ENCODE peak calls at places on chromosomes 13 and 19, in seven cellular contexts. W is stimulated activated naive CD4-positive, alpha-beta T cell; A is BJ; O is NCI-H1105; L is cardiac fibroblast; T is NCI-H524; N is frontal cortex. X is an unnamed sample.

GRCh38 chr19:3978145-3978544 is 7.1 kb downstream of the EEF2 start:
- DNase-seq in W (no peak), A (no peak), O (no peak), L (no peak), T (no peak), N (no peak), X (no peak)

GRCh38 chr13:41942462-41943094 is 18.3 kb downstream of the VWA8 start:
- DNase-seq in W (no peak), A (no peak), O (no peak), L (peak), T (peak), N (no peak), X (no peak)

GRCh38 chr19:48970923-48971395 is 5.8 kb downstream of the FTL start:
- DNase-seq in W (peak), A (no peak), O (peak), L (peak), T (peak), N (no peak), X (peak)

GRCh38 chr13:60139272-60139671 is 24.5 kb downstream of the DIAPH3 start:
- DNase-seq in W (no peak), A (no peak), O (no peak), L (peak), T (no peak), N (no peak), X (no peak)

GRCh38 chr19:45470147-45471081 is 2.6 kb downstream of the FOSB start:
- DNase-seq in W (no peak), A (no peak), O (no peak), L (peak), T (no peak), N (no peak), X (no peak)

GRCh38 chr13:25171170-25171516 is 945 bp downstream of the AMER2 start:
- DNase-seq in W (no peak), A (no peak), O (no peak), L (no peak), T (no peak), N (no peak), X (no peak)

GRCh38 chr19:17209126-17210036 is 5.8 kb upstream of the USE1 start:
- DNase-seq in W (no peak), A (no peak), O (no peak), L (peak), T (no peak), N (no peak), X (no peak)

GRCh38 chr19:11151181-11151580 is 4.4 kb downstream of the SPC24 start:
- DNase-seq in W (no peak), A (no peak), O (no peak), L (peak), T (no peak), N (no peak), X (no peak)

GRCh38 chr19:49427855-49428546 is 2.8 kb downstream of the GFY start:
- DNase-seq in W (no peak), A (no peak), O (no peak), L (no peak), T (no peak), N (no peak), X (no peak)

GRCh38 chr13:96020155-96020575 is 33.0 kb downstream of the UGGT2 start:
- DNase-seq in W (no peak), A (no peak), O (peak), L (peak), T (peak), N (no peak), X (no peak)

GRCh38 chr19:34995551-34995950 is 4.6 kb upstream of the GRAMD1A start:
- DNase-seq in W (no peak), A (no peak), O (no peak), L (no peak), T (no peak), N (no peak), X (no peak)

GRCh38 chr13:48235100-48235813 is 2.3 kb downstream of the ITM2B start:
- DNase-seq in W (no peak), A (no peak), O (no peak), L (peak), T (no peak), N (no peak), X (no peak)

GRCh38 chr13:39451860-39452301 is 151.1 kb downstream of the LHFPL6 start:
- DNase-seq in W (no peak), A (no peak), O (no peak), L (peak), T (no peak), N (no peak), X (no peak)

GRCh38 chr13:27789153-27789494 is 3.2 kb upstream of the GSX1 start:
- DNase-seq in W (peak), A (no peak), O (no peak), L (no peak), T (no peak), N (no peak), X (no peak)

GRCh38 chr13:80235131-80235530 is 105.8 kb downstream of the SPRY2 start:
- DNase-seq in W (no peak), A (no peak), O (no peak), L (peak), T (no peak), N (no peak), X (no peak)

GRCh38 chr19:32404939-32405430 is 585 bp upstream of the DPY19L3 start:
- DNase-seq in W (no peak), A (no peak), O (peak), L (peak), T (no peak), N (no peak), X (no peak)

GRCh38 chr13:34577051-34577450 is 365.0 kb upstream of the NBEA start:
- DNase-seq in W (no peak), A (no peak), O (no peak), L (peak), T (no peak), N (no peak), X (no peak)

GRCh38 chr19:49651871-49652722 is 10.1 kb downstream of the SCAF1 start:
- DNase-seq in W (no peak), A (no peak), O (no peak), L (no peak), T (no peak), N (no peak), X (no peak)

GRCh38 chr19:39407644-39408391 is 1.2 kb downstream of the ZFP36 start:
- DNase-seq in W (peak), A (no peak), O (no peak), L (peak), T (no peak), N (no peak), X (no peak)

GRCh38 chr13:63044617-63045016 is 1629.0 kb upstream of the PCDH20 start:
- DNase-seq in W (no peak), A (no peak), O (no peak), L (no peak), T (no peak), N (no peak), X (no peak)

GRCh38 chr13:73200432-73200831 is 141.6 kb downstream of the KLF5 start:
- DNase-seq in W (no peak), A (no peak), O (no peak), L (peak), T (no peak), N (no peak), X (no peak)